ENCODE peak calls at places on chromosomes 12 and 14, in nine cellular contexts. One of them, this sample, is unnamed.

GRCh38 chr14:58460772-58461171 is 33.3 kb downstream of the KIAA0586 start:
- DNase-seq in Caco-2: no peak
- DNase-seq in central memory CD8-positive, alpha-beta T cell: no peak
- DNase-seq in spleen: no peak
- DNase-seq in KG1: no peak
- DNase-seq in NAMALWA: no peak
- DNase-seq in stimulated activated CD4-positive, alpha-beta T cell treated with anti-CD3 and anti-CD28 coated beads, Interleukin-1b, Interleukin-23, amount 100 ng/mL, for 24 hours: no peak
- DNase-seq in astrocyte: no peak
- DNase-seq in PC-3: no peak
- DNase-seq in this sample: no peak

GRCh38 chr12:31773223-31773750 is 44.5 kb upstream of the AMN1 start:
- DNase-seq in Caco-2: peak
- DNase-seq in central memory CD8-positive, alpha-beta T cell: no peak
- DNase-seq in spleen: no peak
- DNase-seq in KG1: no peak
- DNase-seq in NAMALWA: no peak
- DNase-seq in stimulated activated CD4-positive, alpha-beta T cell treated with anti-CD3 and anti-CD28 coated beads, Interleukin-1b, Interleukin-23, amount 100 ng/mL, for 24 hours: no peak
- DNase-seq in astrocyte: peak
- DNase-seq in PC-3: no peak
- DNase-seq in this sample: no peak

GRCh38 chr12:124786065-124786964 is 77.3 kb downstream of the SCARB1 start:
- DNase-seq in Caco-2: no peak
- DNase-seq in central memory CD8-positive, alpha-beta T cell: no peak
- DNase-seq in spleen: no peak
- DNase-seq in KG1: no peak
- DNase-seq in NAMALWA: no peak
- DNase-seq in stimulated activated CD4-positive, alpha-beta T cell treated with anti-CD3 and anti-CD28 coated beads, Interleukin-1b, Interleukin-23, amount 100 ng/mL, for 24 hours: no peak
- DNase-seq in astrocyte: peak
- DNase-seq in PC-3: no peak
- DNase-seq in this sample: peak

GRCh38 chr12:93127582-93128331 is 198.7 kb upstream of the EEA1 start:
- DNase-seq in Caco-2: peak
- DNase-seq in central memory CD8-positive, alpha-beta T cell: no peak
- DNase-seq in spleen: peak
- DNase-seq in KG1: no peak
- DNase-seq in NAMALWA: no peak
- DNase-seq in stimulated activated CD4-positive, alpha-beta T cell treated with anti-CD3 and anti-CD28 coated beads, Interleukin-1b, Interleukin-23, amount 100 ng/mL, for 24 hours: no peak
- DNase-seq in astrocyte: peak
- DNase-seq in PC-3: no peak
- DNase-seq in this sample: no peak

GRCh38 chr14:56244138-56244789 is 126.1 kb downstream of the PELI2 start:
- DNase-seq in Caco-2: no peak
- DNase-seq in central memory CD8-positive, alpha-beta T cell: no peak
- DNase-seq in spleen: no peak
- DNase-seq in KG1: no peak
- DNase-seq in NAMALWA: peak
- DNase-seq in stimulated activated CD4-positive, alpha-beta T cell treated with anti-CD3 and anti-CD28 coated beads, Interleukin-1b, Interleukin-23, amount 100 ng/mL, for 24 hours: no peak
- DNase-seq in astrocyte: peak
- DNase-seq in PC-3: peak
- DNase-seq in this sample: no peak

GRCh38 chr12:72679147-72679757 is 407.1 kb downstream of the TRHDE start:
- DNase-seq in Caco-2: no peak
- DNase-seq in central memory CD8-positive, alpha-beta T cell: no peak
- DNase-seq in spleen: no peak
- DNase-seq in KG1: no peak
- DNase-seq in NAMALWA: no peak
- DNase-seq in stimulated activated CD4-positive, alpha-beta T cell treated with anti-CD3 and anti-CD28 coated beads, Interleukin-1b, Interleukin-23, amount 100 ng/mL, for 24 hours: no peak
- DNase-seq in astrocyte: no peak
- DNase-seq in PC-3: no peak
- DNase-seq in this sample: no peak

GRCh38 chr14:57266060-57266459 is 2.6 kb downstream of the EXOC5 start:
- DNase-seq in Caco-2: no peak
- DNase-seq in central memory CD8-positive, alpha-beta T cell: no peak
- DNase-seq in spleen: no peak
- DNase-seq in KG1: no peak
- DNase-seq in NAMALWA: no peak
- DNase-seq in stimulated activated CD4-positive, alpha-beta T cell treated with anti-CD3 and anti-CD28 coated beads, Interleukin-1b, Interleukin-23, amount 100 ng/mL, for 24 hours: no peak
- DNase-seq in astrocyte: no peak
- DNase-seq in PC-3: peak
- DNase-seq in this sample: no peak

GRCh38 chr12:98736352-98737326 is 91.5 kb downstream of the APAF1 start:
- DNase-seq in Caco-2: no peak
- DNase-seq in central memory CD8-positive, alpha-beta T cell: no peak
- DNase-seq in spleen: no peak
- DNase-seq in KG1: no peak
- DNase-seq in NAMALWA: no peak
- DNase-seq in stimulated activated CD4-positive, alpha-beta T cell treated with anti-CD3 and anti-CD28 coated beads, Interleukin-1b, Interleukin-23, amount 100 ng/mL, for 24 hours: no peak
- DNase-seq in astrocyte: no peak
- DNase-seq in PC-3: peak
- DNase-seq in this sample: no peak

GRCh38 chr14:87810711-87811110 is 182.3 kb downstream of the GALC start:
- DNase-seq in Caco-2: peak
- DNase-seq in central memory CD8-positive, alpha-beta T cell: no peak
- DNase-seq in spleen: no peak
- DNase-seq in KG1: no peak
- DNase-seq in NAMALWA: peak
- DNase-seq in stimulated activated CD4-positive, alpha-beta T cell treated with anti-CD3 and anti-CD28 coated beads, Interleukin-1b, Interleukin-23, amount 100 ng/mL, for 24 hours: no peak
- DNase-seq in astrocyte: no peak
- DNase-seq in PC-3: peak
- DNase-seq in this sample: no peak

GRCh38 chr14:92035890-92036289 is 4.0 kb downstream of the TRIP11 start:
- DNase-seq in Caco-2: no peak
- DNase-seq in central memory CD8-positive, alpha-beta T cell: no peak
- DNase-seq in spleen: no peak
- DNase-seq in KG1: no peak
- DNase-seq in NAMALWA: no peak
- DNase-seq in stimulated activated CD4-positive, alpha-beta T cell treated with anti-CD3 and anti-CD28 coated beads, Interleukin-1b, Interleukin-23, amount 100 ng/mL, for 24 hours: no peak
- DNase-seq in astrocyte: no peak
- DNase-seq in PC-3: no peak
- DNase-seq in this sample: no peak

GRCh38 chr12:28563286-28563685 is 373.0 kb downstream of the CCDC91 start:
- DNase-seq in Caco-2: no peak
- DNase-seq in central memory CD8-positive, alpha-beta T cell: no peak
- DNase-seq in spleen: no peak
- DNase-seq in KG1: no peak
- DNase-seq in NAMALWA: no peak
- DNase-seq in stimulated activated CD4-positive, alpha-beta T cell treated with anti-CD3 and anti-CD28 coated beads, Interleukin-1b, Interleukin-23, amount 100 ng/mL, for 24 hours: no peak
- DNase-seq in astrocyte: no peak
- DNase-seq in PC-3: no peak
- DNase-seq in this sample: no peak

GRCh38 chr12:108495054-108495453 is 20.0 kb upstream of the FICD start:
- DNase-seq in Caco-2: no peak
- DNase-seq in central memory CD8-positive, alpha-beta T cell: no peak
- DNase-seq in spleen: no peak
- DNase-seq in KG1: peak
- DNase-seq in NAMALWA: peak
- DNase-seq in stimulated activated CD4-positive, alpha-beta T cell treated with anti-CD3 and anti-CD28 coated beads, Interleukin-1b, Interleukin-23, amount 100 ng/mL, for 24 hours: no peak
- DNase-seq in astrocyte: no peak
- DNase-seq in PC-3: peak
- DNase-seq in this sample: no peak

GRCh38 chr14:77044776-77045569 is 16.5 kb upstream of the IRF2BPL start:
- DNase-seq in Caco-2: peak
- DNase-seq in central memory CD8-positive, alpha-beta T cell: no peak
- DNase-seq in spleen: no peak
- DNase-seq in KG1: no peak
- DNase-seq in NAMALWA: no peak
- DNase-seq in stimulated activated CD4-positive, alpha-beta T cell treated with anti-CD3 and anti-CD28 coated beads, Interleukin-1b, Interleukin-23, amount 100 ng/mL, for 24 hours: no peak
- DNase-seq in astrocyte: no peak
- DNase-seq in PC-3: peak
- DNase-seq in this sample: no peak

GRCh38 chr14:23528555-23528954 is 23.0 kb downstream of the ZFHX2 start:
- DNase-seq in Caco-2: no peak
- DNase-seq in central memory CD8-positive, alpha-beta T cell: no peak
- DNase-seq in spleen: peak
- DNase-seq in KG1: no peak
- DNase-seq in NAMALWA: no peak
- DNase-seq in stimulated activated CD4-positive, alpha-beta T cell treated with anti-CD3 and anti-CD28 coated beads, Interleukin-1b, Interleukin-23, amount 100 ng/mL, for 24 hours: no peak
- DNase-seq in astrocyte: no peak
- DNase-seq in PC-3: peak
- DNase-seq in this sample: no peak

GRCh38 chr14:54374117-54374884 is 22.5 kb upstream of the CDKN3 start:
- DNase-seq in Caco-2: no peak
- DNase-seq in central memory CD8-positive, alpha-beta T cell: no peak
- DNase-seq in spleen: no peak
- DNase-seq in KG1: no peak
- DNase-seq in NAMALWA: no peak
- DNase-seq in stimulated activated CD4-positive, alpha-beta T cell treated with anti-CD3 and anti-CD28 coated beads, Interleukin-1b, Interleukin-23, amount 100 ng/mL, for 24 hours: no peak
- DNase-seq in astrocyte: peak
- DNase-seq in PC-3: peak
- DNase-seq in this sample: no peak

GRCh38 chr12:26247873-26248272 is 52.5 kb downstream of the SSPN start:
- DNase-seq in Caco-2: no peak
- DNase-seq in central memory CD8-positive, alpha-beta T cell: no peak
- DNase-seq in spleen: no peak
- DNase-seq in KG1: no peak
- DNase-seq in NAMALWA: no peak
- DNase-seq in stimulated activated CD4-positive, alpha-beta T cell treated with anti-CD3 and anti-CD28 coated beads, Interleukin-1b, Interleukin-23, amount 100 ng/mL, for 24 hours: no peak
- DNase-seq in astrocyte: no peak
- DNase-seq in PC-3: no peak
- DNase-seq in this sample: no peak

GRCh38 chr12:117333331-117334000 is 28.0 kb downstream of the NOS1 start:
- DNase-seq in Caco-2: no peak
- DNase-seq in central memory CD8-positive, alpha-beta T cell: no peak
- DNase-seq in spleen: peak
- DNase-seq in KG1: no peak
- DNase-seq in NAMALWA: peak
- DNase-seq in stimulated activated CD4-positive, alpha-beta T cell treated with anti-CD3 and anti-CD28 coated beads, Interleukin-1b, Interleukin-23, amount 100 ng/mL, for 24 hours: no peak
- DNase-seq in astrocyte: no peak
- DNase-seq in PC-3: no peak
- DNase-seq in this sample: no peak

GRCh38 chr12:11729008-11729407 is 79.5 kb downstream of the ETV6 start:
- DNase-seq in Caco-2: no peak
- DNase-seq in central memory CD8-positive, alpha-beta T cell: no peak
- DNase-seq in spleen: no peak
- DNase-seq in KG1: no peak
- DNase-seq in NAMALWA: peak
- DNase-seq in stimulated activated CD4-positive, alpha-beta T cell treated with anti-CD3 and anti-CD28 coated beads, Interleukin-1b, Interleukin-23, amount 100 ng/mL, for 24 hours: no peak
- DNase-seq in astrocyte: no peak
- DNase-seq in PC-3: peak
- DNase-seq in this sample: no peak

GRCh38 chr12:1533602-1534304 is 60.6 kb downstream of the FBXL14 start:
- DNase-seq in Caco-2: no peak
- DNase-seq in central memory CD8-positive, alpha-beta T cell: peak
- DNase-seq in spleen: no peak
- DNase-seq in KG1: peak
- DNase-seq in NAMALWA: peak
- DNase-seq in stimulated activated CD4-positive, alpha-beta T cell treated with anti-CD3 and anti-CD28 coated beads, Interleukin-1b, Interleukin-23, amount 100 ng/mL, for 24 hours: no peak
- DNase-seq in astrocyte: peak
- DNase-seq in PC-3: no peak
- DNase-seq in this sample: no peak

GRCh38 chr12:81942588-81942987 is 183.4 kb upstream of the PPFIA2 start:
- DNase-seq in Caco-2: no peak
- DNase-seq in central memory CD8-positive, alpha-beta T cell: no peak
- DNase-seq in spleen: no peak
- DNase-seq in KG1: peak
- DNase-seq in NAMALWA: no peak
- DNase-seq in stimulated activated CD4-positive, alpha-beta T cell treated with anti-CD3 and anti-CD28 coated beads, Interleukin-1b, Interleukin-23, amount 100 ng/mL, for 24 hours: no peak
- DNase-seq in astrocyte: no peak
- DNase-seq in PC-3: no peak
- DNase-seq in this sample: no peak

GRCh38 chr14:58637391-58638230 is at the start of gene DACT1:
- DNase-seq in Caco-2: peak
- DNase-seq in central memory CD8-positive, alpha-beta T cell: no peak
- DNase-seq in spleen: peak
- DNase-seq in KG1: no peak
- DNase-seq in NAMALWA: no peak
- DNase-seq in stimulated activated CD4-positive, alpha-beta T cell treated with anti-CD3 and anti-CD28 coated beads, Interleukin-1b, Interleukin-23, amount 100 ng/mL, for 24 hours: no peak
- DNase-seq in astrocyte: peak
- DNase-seq in PC-3: peak
- DNase-seq in this sample: no peak

GRCh38 chr14:58216544-58216943 is 16.6 kb downstream of the ACTR10 start:
- DNase-seq in Caco-2: no peak
- DNase-seq in central memory CD8-positive, alpha-beta T cell: no peak
- DNase-seq in spleen: no peak
- DNase-seq in KG1: no peak
- DNase-seq in NAMALWA: no peak
- DNase-seq in stimulated activated CD4-positive, alpha-beta T cell treated with anti-CD3 and anti-CD28 coated beads, Interleukin-1b, Interleukin-23, amount 100 ng/mL, for 24 hours: no peak
- DNase-seq in astrocyte: peak
- DNase-seq in PC-3: no peak
- DNase-seq in this sample: no peak